ENCODE peak calls at places on chromosome X, in nine cellular contexts. S is NCI-H2227 treated with DMSO at 0.1 percent for 48 hours, Y is neural crest cell, N is MM.1S, P is T-helper 9 cell, F is heart left ventricle, M is activated T-cell treated with anti-CD3 and anti-CD28 coated beads for 48 hours, G is NCI-H1930, Q is GM12864. K is an unnamed sample.

GRCh38 chrX:57918750-57919436 is 8.6 kb upstream of the ZXDA start:
- DNase-seq in M (no peak), F (peak), S (peak), N (peak), P (peak), Y (peak), Q (no peak), G (no peak), K (no peak)

GRCh38 chrX:12770440-12770839 is 20.8 kb upstream of the PRPS2 start:
- DNase-seq in P (no peak), Y (no peak), F (no peak), N (peak), Q (no peak), S (peak), M (no peak), G (no peak), K (no peak)

GRCh38 chrX:85379174-85379907 is at the start of gene POF1B:
- DNase-seq in M (no peak), S (no peak), F (peak), P (no peak), G (no peak), Y (no peak), N (no peak), Q (no peak), K (no peak)

GRCh38 chrX:128457674-128458073 is 405.5 kb upstream of the ACTRT1 start:
- DNase-seq in F (no peak), Q (no peak), N (no peak), S (no peak), Y (no peak), P (no peak), G (no peak), M (no peak), K (no peak)

GRCh38 chrX:87517571-87518141 is at the start of gene KLHL4:
- DNase-seq in P (no peak), Y (peak), F (peak), N (peak), M (no peak), Q (no peak), G (no peak), S (no peak), K (no peak)

GRCh38 chrX:154890990-154891639 is 5.0 kb downstream of the F8A1 start:
- DNase-seq in G (peak), M (no peak), F (no peak), Q (no peak), S (no peak), Y (no peak), N (no peak), P (no peak), K (no peak)

GRCh38 chrX:19613645-19614323 is 98.5 kb upstream of the MAP3K15 start:
- DNase-seq in P (no peak), S (no peak), M (no peak), Q (no peak), Y (no peak), N (no peak), G (no peak), F (no peak), K (no peak)

GRCh38 chrX:153245288-153245731 is 66.2 kb downstream of the MAGEA1 start:
- DNase-seq in F (no peak), N (no peak), Q (no peak), Y (peak), G (no peak), S (no peak), M (no peak), P (no peak), K (no peak)

GRCh38 chrX:96407043-96407442 is 277.6 kb upstream of the DIAPH2 start:
- DNase-seq in M (no peak), N (no peak), P (no peak), F (no peak), Y (no peak), S (no peak), G (no peak), Q (no peak), K (no peak)

GRCh38 chrX:116873678-116874077 is 410.9 kb upstream of the CT83 start:
- DNase-seq in F (no peak), G (no peak), Q (no peak), P (no peak), N (no peak), S (no peak), Y (no peak), M (no peak), K (no peak)

GRCh38 chrX:47239199-47239598 is 6.4 kb downstream of the USP11 start:
- DNase-seq in F (no peak), P (no peak), G (no peak), Q (no peak), N (no peak), S (no peak), Y (no peak), M (no peak), K (no peak)

GRCh38 chrX:31580726-31581125 is 508.9 kb upstream of the FTHL17 start:
- DNase-seq in G (no peak), Q (no peak), M (no peak), P (no peak), S (no peak), F (no peak), N (no peak), Y (no peak), K (no peak)

GRCh38 chrX:46653482-46653881 is 79.9 kb downstream of the CHST7 start:
- DNase-seq in Q (no peak), Y (no peak), M (no peak), N (no peak), P (no peak), S (no peak), G (no peak), F (no peak), K (no peak)

GRCh38 chrX:1582686-1583437 is 8.5 kb upstream of the AKAP17A start:
- DNase-seq in N (peak), G (no peak), M (peak), Y (no peak), Q (peak), F (no peak), S (no peak), P (no peak), K (peak)

GRCh38 chrX:29530520-29530919 is 684.8 kb upstream of the MAGEB2 start:
- DNase-seq in G (no peak), N (no peak), Y (no peak), F (no peak), Q (no peak), M (no peak), S (no peak), P (no peak), K (no peak)